ENCODE peak calls at places on chromosome 16, in ten cellular contexts. H is HepG2; Z is right cardiac atrium; P is memory B cell; X is activated CD4-positive, alpha-beta T cell treated with anti-CD3 and anti-CD28 coated beads for 36 hours; M is activated T-cell treated with anti-CD3 and anti-CD28 coated beads, Interleukin-2, amount 50 U/mL, for 4 hours; Y is body of pancreas; Q is SK-N-SH treated with all-trans-retinoic acid at 6 μM for 48 hours; A is activated naive CD8-positive, alpha-beta T cell treated with anti-CD3 and anti-CD28 coated beads, Interleukin-2, amount 10 ng/mL, durations not matched to agents 7 days and 5 days; J is natural killer cell. C is an unnamed sample.

GRCh38 chr16:86477642-86478041 is 32.7 kb upstream of the FOXF1 start:
- ATAC-seq in A (no peak), Z (no peak), Q (no peak), Y (no peak), J (no peak), X (no peak), M (no peak), P (no peak), H (no peak), C (no peak)

GRCh38 chr16:79204486-79204885 is 396.1 kb downstream of the MAF start:
- ATAC-seq in A (no peak), J (no peak), Z (no peak), Q (no peak), M (no peak), X (no peak), H (no peak), P (no peak), Y (no peak), C (no peak)

GRCh38 chr16:81810894-81811538 is 31.9 kb downstream of the PLCG2 start:
- ATAC-seq in Y (no peak), M (no peak), Z (no peak), P (peak), H (no peak), Q (no peak), X (peak), J (peak), A (no peak), C (peak)

GRCh38 chr16:89481556-89481955 is 8.8 kb downstream of the ANKRD11 start:
- ATAC-seq in M (no peak), Z (no peak), X (no peak), Y (no peak), H (no peak), A (no peak), J (no peak), Q (no peak), P (no peak), C (no peak)

GRCh38 chr16:83963277-83964119 is 4.5 kb upstream of the NECAB2 start:
- ATAC-seq in P (no peak), Y (no peak), X (no peak), J (no peak), Q (no peak), M (no peak), Z (no peak), H (no peak), A (no peak), C (no peak)

GRCh38 chr16:67760206-67760605 is 41.1 kb upstream of the GFOD2 start:
- ATAC-seq in J (no peak), Q (no peak), Z (peak), H (no peak), P (peak), X (peak), Y (no peak), M (no peak), A (peak), C (no peak)

GRCh38 chr16:18932243-18932997 is 6.2 kb upstream of the SMG1 start:
- ATAC-seq in H (no peak), Z (peak), J (no peak), P (no peak), A (no peak), Q (peak), M (no peak), X (no peak), Y (no peak), C (no peak)

GRCh38 chr16:1941162-1941923 is 1.7 kb downstream of the MSRB1 start:
- ATAC-seq in J (no peak), H (peak), Q (no peak), X (no peak), Y (peak), M (no peak), A (no peak), Z (no peak), P (no peak), C (no peak)

GRCh38 chr16:8956265-8957060 is 7.2 kb downstream of the USP7 start:
- ATAC-seq in Q (no peak), X (no peak), J (no peak), Z (peak), M (no peak), H (no peak), A (no peak), Y (no peak), P (no peak), C (no peak)

GRCh38 chr16:78249056-78249455 is 149.6 kb downstream of the WWOX start:
- ATAC-seq in A (no peak), M (no peak), Z (peak), P (no peak), X (no peak), J (no peak), Q (no peak), H (peak), Y (peak), C (no peak)

GRCh38 chr16:50152807-50153647 is at the start of gene TENT4B:
- ATAC-seq in A (peak), M (peak), Q (peak), X (peak), P (peak), Z (peak), J (peak), Y (peak), H (peak), C (peak)

GRCh38 chr16:4414187-4414909 is 2.0 kb downstream of the CORO7 start:
- ATAC-seq in A (peak), X (peak), Q (no peak), H (no peak), Y (no peak), Z (no peak), P (peak), J (peak), M (peak), C (peak)

GRCh38 chr16:28524544-28525179 is 14.1 kb downstream of the NUPR1 start:
- ATAC-seq in P (peak), Y (no peak), Q (peak), Z (no peak), J (no peak), X (peak), H (no peak), M (peak), A (peak), C (peak)

GRCh38 chr16:81707411-81708321 is 71.4 kb upstream of the PLCG2 start:
- ATAC-seq in H (no peak), Z (no peak), X (no peak), P (no peak), J (no peak), M (no peak), A (no peak), Y (peak), Q (no peak), C (no peak)

GRCh38 chr16:30183961-30184429 is 593 bp downstream of the CORO1A start:
- ATAC-seq in A (peak), Q (peak), Y (no peak), X (peak), P (peak), Z (no peak), H (no peak), J (peak), M (peak), C (peak)

GRCh38 chr16:67883146-67883871 is 1.4 kb upstream of the NRN1L start:
- ATAC-seq in J (peak), Z (no peak), P (peak), A (peak), Y (peak), Q (no peak), X (no peak), M (peak), H (peak), C (peak)

GRCh38 chr16:87570938-87571867 is 31.1 kb upstream of the JPH3 start:
- ATAC-seq in M (no peak), H (peak), J (no peak), A (no peak), Q (peak), P (no peak), Z (peak), X (peak), Y (peak), C (peak)

GRCh38 chr16:69890114-69890890 is 60.8 kb upstream of the CLEC18A start:
- ATAC-seq in Q (peak), P (no peak), M (no peak), A (no peak), H (no peak), X (no peak), Z (peak), J (no peak), Y (peak), C (no peak)